ENCODE peak calls at places on chromosomes 11 and 22, in six cellular contexts. Y, D, S, Q, X and H are unnamed samples.

GRCh38 chr11:29328961-29329441 is 687.8 kb downstream of the KCNA4 start:
- DNase-seq in Q (peak), S (peak), Y (peak), X (no peak), D (peak), H (peak)

GRCh38 chr11:123197711-123198110 is 2.7 kb upstream of the CLMP start:
- DNase-seq in D (no peak), Q (no peak), Y (peak), S (no peak), X (no peak), H (peak)

GRCh38 chr11:110433393-110434333 is 3.9 kb downstream of the FDX1 start:
- DNase-seq in Y (peak), S (no peak), D (no peak), Q (no peak), X (peak), H (peak)

GRCh38 chr11:10931761-10932700 is 74.2 kb upstream of the ZBED5 start:
- DNase-seq in Y (no peak), S (no peak), D (peak), Q (no peak), X (no peak), H (peak)

GRCh38 chr22:32880061-32880460 is 78.6 kb downstream of the TIMP3 start:
- DNase-seq in Q (peak), D (no peak), X (no peak), Y (peak), S (no peak), H (no peak)

GRCh38 chr11:57410287-57410686 is 16.6 kb downstream of the SLC43A3 start:
- DNase-seq in S (no peak), Q (no peak), Y (peak), D (no peak), X (no peak), H (peak)

GRCh38 chr11:122923302-122923701 is 40.7 kb downstream of the JHY start:
- DNase-seq in S (no peak), Q (no peak), X (no peak), Y (no peak), D (no peak), H (peak)

GRCh38 chr11:6438979-6439571 is 1.7 kb downstream of the HPX start:
- DNase-seq in D (peak), Q (peak), X (peak), Y (peak), S (peak), H (peak)

GRCh38 chr11:60169264-60169915 is 13.5 kb downstream of the MS4A6A start:
- DNase-seq in Q (no peak), D (peak), S (peak), Y (peak), X (no peak), H (peak)

GRCh38 chr11:21888814-21889213 is 304.1 kb upstream of the ANO5 start:
- DNase-seq in Y (peak), D (no peak), Q (peak), X (no peak), S (no peak), H (no peak)
- TF ChIP-seq EZH2 in Y (no peak), D (no peak), Q (no peak), X (no peak), S (no peak), H (no peak)

GRCh38 chr22:37187891-37188761 is at the start of gene C1QTNF6:
- DNase-seq in D (peak), X (no peak), Y (peak), S (no peak), Q (peak), H (peak)
- H3K4me3 ChIP-seq in D (peak), X (no peak), Y (peak), S (peak), Q (peak), H (peak)

GRCh38 chr11:19160839-19161238 is 40.9 kb downstream of the CSRP3 start:
- DNase-seq in X (no peak), D (no peak), Y (peak), S (no peak), Q (no peak), H (peak)
- TF ChIP-seq CTCF in X (peak), D (no peak), Y (no peak), S (no peak), Q (peak), H (peak)

GRCh38 chr22:24805790-24806662 is at the start of gene SGSM1:
- DNase-seq in S (peak), D (peak), Q (peak), Y (peak), X (peak), H (peak)
- TF ChIP-seq EZH2 in S (no peak), D (no peak), Q (no peak), Y (no peak), X (no peak), H (no peak)

DNA sequence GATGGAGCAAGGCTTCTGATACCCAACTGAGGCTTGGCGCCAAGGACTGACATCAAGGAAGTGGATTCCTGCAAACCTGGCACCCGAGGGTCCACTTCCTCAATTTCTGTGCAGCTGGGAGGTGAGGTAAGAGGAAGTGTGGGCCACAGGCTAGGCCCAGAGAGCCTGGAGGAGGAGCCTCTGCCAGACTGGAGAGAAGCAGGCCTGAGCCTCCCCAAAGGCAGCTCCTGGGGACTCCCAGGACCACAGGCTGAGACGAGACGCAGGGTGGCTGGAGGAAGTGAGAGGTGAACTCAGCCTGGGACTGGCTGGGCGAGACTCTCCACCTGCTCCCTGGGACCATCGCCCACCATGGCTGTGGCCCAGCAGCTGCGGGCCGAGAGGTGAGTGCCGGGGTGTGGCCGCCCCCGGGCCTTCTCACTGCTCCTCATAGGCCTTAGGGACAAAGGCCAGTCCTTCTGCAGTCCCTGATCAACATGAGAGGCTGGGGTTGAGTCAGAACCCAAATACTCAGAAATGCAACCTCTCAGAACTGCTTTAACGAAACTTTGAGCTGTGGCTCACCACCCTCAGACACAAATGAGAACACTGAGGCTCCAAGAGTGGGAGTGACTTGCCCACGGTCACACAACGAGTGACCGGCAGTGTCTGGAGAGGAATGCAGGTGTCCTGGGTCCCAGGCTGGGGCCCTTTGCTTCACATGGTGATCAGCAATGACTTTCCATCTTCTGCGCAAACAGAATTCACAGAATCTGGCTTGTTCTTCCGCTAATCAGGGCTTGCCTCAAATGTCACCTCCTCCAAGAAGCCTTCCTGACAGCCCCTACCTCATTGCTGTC is at the start of gene NCF4:
- DNase-seq in Y (no peak), Q (no peak), X (no peak), S (no peak), D (no peak), H (no peak)
- H3K4me3 ChIP-seq in Y (no peak), Q (no peak), X (no peak), S (no peak), D (no peak), H (no peak)